ENCODE peak calls at places on chromosomes 6 and 20, in eight cellular contexts. Y is GM13977, E is body of pancreas, G is foreskin fibroblast, O is stomach, B is dorsolateral prefrontal cortex, V is BJ, S is CD14-positive monocyte. T is an unnamed sample.

GRCh38 chr6:45924763-45925342 is 90.8 kb downstream of the CLIC5 start:
- DNase-seq in Y (no peak), E (no peak), G (no peak), O (no peak), B (no peak), V (no peak), S (no peak), T (no peak)

GRCh38 chr20:45919536-45919933 is 7.6 kb upstream of the PLTP start:
- DNase-seq in Y (no peak), E (peak; percentile 55), G (peak; percentile 64), O (peak; percentile 85), B (no peak), V (no peak), S (no peak), T (no peak)

GRCh38 chr6:90478278-90478677 is 108.6 kb downstream of the MAP3K7 start:
- DNase-seq in Y (no peak), E (no peak), G (no peak), O (no peak), B (no peak), V (no peak), S (no peak), T (no peak)

GRCh38 chr6:36745283-36745682 is 47.7 kb downstream of the RAB44 start:
- DNase-seq in Y (no peak), E (no peak), G (no peak), O (no peak), B (no peak), V (no peak), S (no peak), T (no peak)

GRCh38 chr6:106886922-106887797 is 87.4 kb downstream of the CD24 start:
- DNase-seq in Y (no peak), E (no peak), G (no peak), O (no peak), B (no peak), V (no peak), S (no peak), T (no peak)

GRCh38 chr6:22071655-22072054 is 225.2 kb downstream of the PRL start:
- DNase-seq in Y (no peak), E (no peak), G (peak; percentile 10), O (no peak), B (peak; percentile 33), V (no peak), S (no peak), T (no peak)

GRCh38 chr6:84773133-84773430 is 8.7 kb upstream of the TBX18 start:
- DNase-seq in Y (no peak), E (no peak), G (no peak), O (no peak), B (no peak), V (no peak), S (no peak), T (no peak)

GRCh38 chr20:10571313-10571815 is 102.4 kb downstream of the JAG1 start:
- DNase-seq in Y (no peak), E (no peak), G (no peak), O (no peak), B (no peak), V (no peak), S (no peak), T (no peak)

GRCh38 chr20:22951966-22952365 is 83.1 kb upstream of the SSTR4 start:
- DNase-seq in Y (no peak), E (no peak), G (no peak), O (no peak), B (no peak), V (no peak), S (no peak), T (no peak)

GRCh38 chr6:136403166-136403980 is 113.7 kb upstream of the BCLAF1 start:
- DNase-seq in Y (no peak), E (no peak), G (peak; percentile 90), O (no peak), B (no peak), V (peak; percentile 79), S (peak; percentile 49), T (peak; percentile 13)

GRCh38 chr6:111973897-111974639 is 79.8 kb upstream of the CCN6 start:
- DNase-seq in Y (no peak), E (no peak), G (no peak), O (no peak), B (no peak), V (no peak), S (no peak), T (no peak)

GRCh38 chr6:129849456-129849855 is 11.7 kb downstream of the TMEM244 start:
- DNase-seq in Y (no peak), E (no peak), G (peak; percentile 85), O (no peak), B (no peak), V (no peak), S (no peak), T (no peak)

GRCh38 chr20:45500022-45500421 is 15.4 kb downstream of the SPINT3 start:
- DNase-seq in Y (no peak), E (no peak), G (no peak), O (no peak), B (no peak), V (no peak), S (no peak), T (peak; percentile 35)

GRCh38 chr6:109687271-109687721 is 3.7 kb downstream of the AK9 start:
- DNase-seq in Y (no peak), E (no peak), G (peak; percentile 95), O (no peak), B (no peak), V (peak; percentile 62), S (no peak), T (peak; percentile 31)

DNA sequence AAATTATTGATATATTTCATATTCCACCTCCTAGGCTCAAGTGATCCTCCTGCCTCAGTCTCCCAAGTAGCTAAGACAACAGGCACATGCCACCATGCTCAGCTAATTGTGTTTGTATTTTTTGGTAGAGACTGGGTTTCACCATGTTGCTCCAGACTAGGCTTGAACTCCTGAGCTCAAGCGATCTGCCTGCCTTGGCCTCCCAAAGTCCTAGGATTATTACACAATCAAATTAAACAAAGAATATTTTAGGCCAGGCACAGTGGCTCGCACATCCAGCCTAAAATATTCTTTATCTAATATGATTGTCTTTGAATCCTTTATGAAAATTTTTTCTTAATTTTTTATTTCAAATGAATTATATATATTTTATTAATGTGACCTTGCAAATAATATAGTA is 17.8 kb downstream of the ME1 start:
- DNase-seq in Y (no peak), E (no peak), G (no peak), O (no peak), B (no peak), V (no peak), S (no peak), T (no peak)
- TF ChIP-seq CTCF in Y (no peak), E (no peak), G (no peak), O (no peak), B (no peak), V (no peak), S (no peak), T (no peak)

GRCh38 chr6:165755583-165755982 is 92.5 kb upstream of the PDE10A start:
- DNase-seq in Y (no peak), E (no peak), G (no peak), O (no peak), B (no peak), V (no peak), S (no peak), T (no peak)
- TF ChIP-seq CTCF in Y (no peak), E (no peak), G (no peak), O (no peak), B (no peak), V (no peak), S (no peak), T (no peak)

GRCh38 chr6:74870403-74870802 is 335.4 kb downstream of the COL12A1 start:
- DNase-seq in Y (no peak), E (no peak), G (no peak), O (no peak), B (no peak), V (peak; percentile 65), S (no peak), T (peak; percentile 51)
- TF ChIP-seq CTCF in Y (no peak), E (no peak), G (no peak), O (no peak), B (no peak), V (peak; percentile 1), S (no peak), T (no peak)

DNA sequence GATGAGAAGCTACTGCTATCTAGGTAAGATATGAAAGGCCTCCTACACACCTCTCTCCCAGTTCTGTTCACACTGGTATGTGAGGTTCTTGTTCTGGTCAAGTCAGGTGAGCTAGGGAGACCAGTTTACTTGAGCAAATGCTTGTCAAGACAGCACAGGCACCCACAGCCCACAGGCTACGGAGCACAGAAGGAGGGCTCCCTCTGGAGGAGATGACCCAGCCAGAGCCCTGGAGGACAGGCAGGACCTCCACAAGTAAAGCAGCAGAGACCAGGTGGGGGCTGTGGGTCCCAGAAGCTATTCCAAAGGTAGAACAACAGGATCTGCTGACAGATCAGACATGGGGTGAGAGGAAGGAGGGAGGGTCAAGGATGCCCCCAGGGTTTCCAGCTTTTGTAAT is 13.2 kb downstream of the MMP24OS start:
- DNase-seq in Y (no peak), E (no peak), G (no peak), O (no peak), B (no peak), V (no peak), S (no peak), T (peak; percentile 78)
- TF ChIP-seq CTCF in Y (no peak), E (no peak), G (no peak), O (no peak), B (no peak), V (peak; percentile 49), S (no peak), T (peak; percentile 63)

DNA sequence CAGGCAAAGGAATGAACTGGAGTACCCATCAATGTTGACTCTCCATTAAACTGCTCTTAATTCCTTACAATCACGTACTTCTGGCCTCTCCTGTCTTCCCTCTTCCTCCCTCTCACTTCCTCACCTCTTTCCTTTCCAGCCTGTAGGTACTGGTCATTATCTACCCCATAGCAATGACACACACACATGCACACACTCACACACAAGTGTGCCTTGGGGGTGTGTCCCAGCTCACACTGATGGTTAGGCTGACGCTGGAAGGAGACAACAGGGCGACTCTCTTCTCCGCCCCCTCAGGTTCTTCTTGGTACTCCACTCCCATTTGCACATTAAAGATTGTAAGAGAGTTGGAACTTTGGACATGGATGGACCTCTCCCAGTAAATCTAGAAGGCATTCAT is 14.0 kb upstream of the SERPINB9 start:
- DNase-seq in Y (no peak), E (no peak), G (no peak), O (no peak), B (no peak), V (no peak), S (no peak), T (no peak)
- TF ChIP-seq CTCF in Y (no peak), E (no peak), G (no peak), O (no peak), B (no peak), V (no peak), S (peak; percentile 28), T (no peak)

GRCh38 chr6:35566794-35567193 is 54.1 kb upstream of the TULP1 start:
- DNase-seq in Y (no peak), E (no peak), G (no peak), O (no peak), B (no peak), V (no peak), S (no peak), T (no peak)

GRCh38 chr6:35573495-35574110 is 60.9 kb upstream of the TULP1 start:
- DNase-seq in Y (no peak), E (no peak), G (no peak), O (no peak), B (no peak), V (no peak), S (no peak), T (no peak)

GRCh38 chr6:35564733-35565132 is 52.0 kb upstream of the TULP1 start:
- DNase-seq in Y (no peak), E (no peak), G (no peak), O (no peak), B (no peak), V (no peak), S (no peak), T (no peak)

GRCh38 chr6:35568967-35569606 is 56.4 kb upstream of the TULP1 start:
- DNase-seq in Y (peak; percentile 11), E (peak; percentile 45), G (peak; percentile 36), O (peak; percentile 47), B (no peak), V (no peak), S (no peak), T (peak; percentile 32)
- TF ChIP-seq CTCF in Y (peak; percentile 53), E (peak; percentile 43), G (peak; percentile 45), O (peak; percentile 9), B (peak; percentile 54), V (peak; percentile 36), S (peak; percentile 38), T (no peak)

T was measured in Calu3.